ENCODE peak calls at places on chromosome 1, in four cellular contexts. Z, V, I and C are unnamed samples.

GRCh38 chr1:1354271-1355247 is 3.8 kb downstream of the MXRA8 start:
- DNase-seq in I (no peak), V (no peak), Z (no peak), C (no peak)

GRCh38 chr1:59123081-59123675 is 173.7 kb upstream of the FGGY start:
- DNase-seq in Z (no peak), I (no peak), V (no peak), C (no peak)

GRCh38 chr1:100543640-100544039 is 5.7 kb downstream of the GPR88 start:
- DNase-seq in I (peak), V (peak), Z (peak), C (peak)

GRCh38 chr1:44013949-44014348 is 17.3 kb downstream of the SLC6A9 start:
- DNase-seq in Z (no peak), V (no peak), I (no peak), C (no peak)

GRCh38 chr1:225660544-225660946 is 7.6 kb upstream of the ENAH start:
- DNase-seq in V (no peak), Z (no peak), I (no peak), C (no peak)

GRCh38 chr1:116178837-116179236 is 67.6 kb downstream of the MAB21L3 start:
- DNase-seq in Z (no peak), I (no peak), V (no peak), C (no peak)

GRCh38 chr1:167935252-167936067 is 1.0 kb upstream of the DCAF6 start:
- DNase-seq in I (peak), V (peak), Z (peak), C (peak)

GRCh38 chr1:67274623-67275325 is 32.9 kb upstream of the IL12RB2 start:
- DNase-seq in I (no peak), Z (no peak), V (peak), C (peak)

GRCh38 chr1:64199154-64199553 is 4.3 kb upstream of the UBE2U start:
- DNase-seq in V (no peak), Z (no peak), I (peak), C (no peak)

GRCh38 chr1:42529724-42530161 is 66.7 kb downstream of the CCDC30 start:
- DNase-seq in I (peak), Z (peak), V (peak), C (no peak)

GRCh38 chr1:50105430-50105829 is 3.3 kb upstream of the ELAVL4 start:
- DNase-seq in V (no peak), Z (no peak), I (no peak), C (no peak)
- TF ChIP-seq CTCF in V (no peak), Z (no peak), I (no peak), C (no peak)

GRCh38 chr1:118077331-118078055 is 107.5 kb downstream of the SPAG17 start:
- DNase-seq in Z (peak), V (no peak), I (peak), C (no peak)
- TF ChIP-seq CTCF in Z (no peak), V (peak), I (peak), C (no peak)

DNA sequence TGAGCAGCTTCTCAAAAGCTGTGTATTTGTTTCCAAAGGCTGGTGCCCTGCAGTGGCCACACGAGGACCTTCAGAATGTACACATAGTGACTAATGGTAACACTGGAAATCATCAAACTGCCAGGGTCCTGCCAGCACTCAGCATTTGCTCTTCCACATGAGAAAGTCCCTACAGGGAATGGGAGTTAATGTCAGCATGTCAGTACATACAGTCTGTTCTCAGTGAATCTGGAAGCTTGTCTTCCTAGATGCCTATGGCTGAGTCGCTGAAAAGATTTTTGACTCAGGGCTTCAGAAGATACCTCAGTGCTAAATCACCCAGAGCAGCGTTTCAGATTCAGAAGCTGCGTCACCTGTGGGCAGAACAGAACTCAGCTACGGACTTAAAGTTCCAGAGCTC is 108.2 kb downstream of the CDC7 start:
- DNase-seq in I (peak), V (no peak), Z (no peak), C (no peak)
- TF ChIP-seq CTCF in I (no peak), V (no peak), Z (no peak), C (no peak)

GRCh38 chr1:37506740-37507139 is 7.8 kb downstream of the MEAF6 start:
- DNase-seq in Z (no peak), V (no peak), I (no peak), C (no peak)

GRCh38 chr1:37513795-37514349 is 694 bp downstream of the MEAF6 start:
- DNase-seq in Z (peak), V (peak), I (peak), C (peak)

GRCh38 chr1:37514350-37515184 is at the start of gene MEAF6:
- DNase-seq in I (peak), V (peak), Z (peak), C (peak)

DNA sequence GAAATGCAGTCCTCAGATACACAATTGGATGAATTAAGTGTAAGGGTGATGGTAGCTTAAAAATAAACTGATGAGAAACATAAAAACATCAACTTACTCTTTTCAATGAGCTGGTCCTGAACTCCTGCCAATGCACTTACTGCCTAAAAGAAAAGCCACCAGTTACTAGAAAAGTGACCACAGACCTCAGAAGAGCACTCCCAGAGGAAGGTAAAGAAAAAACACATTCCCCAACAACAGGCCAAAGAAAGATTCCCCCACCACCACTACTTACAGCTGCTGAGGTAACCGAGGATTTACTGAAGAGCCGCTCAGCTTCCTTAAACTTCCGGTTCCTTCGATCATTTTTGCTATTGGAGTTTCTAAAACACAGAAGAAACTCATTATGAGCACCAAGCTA is 5.4 kb downstream of the MEAF6 start:
- DNase-seq in Z (no peak), V (no peak), I (peak), C (peak)
- TF ChIP-seq CTCF in Z (no peak), V (no peak), I (peak), C (peak)